ENCODE peak calls at places on chromosomes 6 and 20, in four cellular contexts. M is astrocyte of the spinal cord, D is AG04450, B is lower leg skin. J is an unnamed sample.

GRCh38 chr6:92767101-92767500 is 652.3 kb downstream of the EPHA7 start:
- DNase-seq in M (no peak), D (no peak), B (no peak), J (no peak)

GRCh38 chr6:81128671-81129070 is 623.8 kb downstream of the TENT5A start:
- DNase-seq in B (no peak), D (no peak), M (no peak), J (no peak)

GRCh38 chr20:17666491-17666890 is 15.6 kb downstream of the RRBP1 start:
- DNase-seq in M (peak), D (no peak), B (no peak), J (no peak)

GRCh38 chr6:157764346-157765068 is 58.5 kb upstream of the SNX9 start:
- DNase-seq in B (peak), D (peak), M (peak), J (peak)

GRCh38 chr6:50093116-50093937 is 43.6 kb upstream of the DEFB112 start:
- DNase-seq in B (no peak), D (no peak), M (no peak), J (no peak)

GRCh38 chr20:10763117-10763516 is 89.3 kb upstream of the JAG1 start:
- DNase-seq in M (peak), D (no peak), B (no peak), J (no peak)

GRCh38 chr20:38238834-38239233 is 21.7 kb downstream of the KIAA1755 start:
- DNase-seq in M (no peak), B (no peak), D (no peak), J (no peak)

GRCh38 chr6:31882344-31882743 is 3.5 kb upstream of the SLC44A4 start:
- DNase-seq in M (no peak), B (no peak), D (peak), J (no peak)

GRCh38 chr6:89475106-89475505 is 42.2 kb downstream of the ANKRD6 start:
- DNase-seq in M (no peak), D (no peak), B (no peak), J (no peak)

GRCh38 chr6:117352466-117353081 is 73.2 kb downstream of the ROS1 start:
- DNase-seq in M (peak), D (no peak), B (no peak), J (no peak)

GRCh38 chr6:138785092-138785491 is 10.8 kb upstream of the ECT2L start:
- DNase-seq in M (no peak), D (no peak), B (no peak), J (no peak)

GRCh38 chr20:63737940-63738686 is 1.5 kb upstream of the SLC2A4RG start:
- DNase-seq in B (no peak), D (no peak), M (no peak), J (no peak)

GRCh38 chr6:7052441-7052936 is 55.3 kb upstream of the RREB1 start:
- DNase-seq in M (peak), B (no peak), D (no peak), J (no peak)

GRCh38 chr6:101509556-101509955 is 116.0 kb downstream of the GRIK2 start:
- DNase-seq in B (no peak), D (no peak), M (no peak), J (no peak)

GRCh38 chr6:159608961-159609673 is 83.9 kb downstream of the SOD2 start:
- DNase-seq in M (peak), D (no peak), B (no peak), J (no peak)

GRCh38 chr6:135182120-135182992 is 1.2 kb downstream of the MYB start:
- DNase-seq in B (no peak), M (peak), D (no peak), J (no peak)

GRCh38 chr6:110688661-110689268 is 126.5 kb downstream of the CDK19 start:
- DNase-seq in M (no peak), B (no peak), D (no peak), J (no peak)
- TF ChIP-seq CTCF in M (no peak), B (no peak), D (no peak), J (no peak)

GRCh38 chr6:73452107-73452461 is at the start of gene CGAS:
- DNase-seq in D (no peak), B (peak), M (peak), J (no peak)

GRCh38 chr6:73455865-73456629 is 4.0 kb upstream of the CGAS start:
- DNase-seq in B (no peak), D (no peak), M (no peak), J (no peak)

GRCh38 chr6:73451166-73452106 is 661 bp downstream of the CGAS start:
- DNase-seq in M (peak), D (no peak), B (no peak), J (no peak)
- TF ChIP-seq CTCF in M (no peak), D (no peak), B (no peak), J (no peak)

GRCh38 chr6:144647971-144648651 is 363.0 kb downstream of the UTRN start:
- DNase-seq in M (no peak), D (no peak), B (no peak), J (no peak)
- TF ChIP-seq CTCF in M (no peak), D (no peak), B (no peak), J (no peak)

GRCh38 chr6:16168858-16169257 is 40.0 kb downstream of the MYLIP start:
- DNase-seq in B (no peak), D (no peak), M (peak), J (no peak)
- TF ChIP-seq CTCF in B (no peak), D (peak), M (peak), J (peak)

GRCh38 chr6:38179300-38179699 is 359.8 kb downstream of the ZFAND3 start:
- DNase-seq in D (no peak), B (no peak), M (no peak), J (no peak)
- TF ChIP-seq CTCF in D (no peak), B (no peak), M (no peak), J (peak)

GRCh38 chr20:34529742-34530141 is 13.5 kb downstream of the DYNLRB1 start:
- DNase-seq in B (no peak), D (no peak), M (no peak), J (no peak)

GRCh38 chr20:34526466-34526865 is 10.2 kb downstream of the DYNLRB1 start:
- DNase-seq in D (no peak), M (no peak), B (no peak), J (no peak)

GRCh38 chr20:34527016-34527415 is 10.8 kb downstream of the DYNLRB1 start:
- DNase-seq in B (no peak), M (no peak), D (no peak), J (no peak)

GRCh38 chr20:34530342-34530741 is 14.1 kb downstream of the DYNLRB1 start:
- DNase-seq in B (no peak), M (no peak), D (no peak), J (no peak)

GRCh38 chr20:34528921-34529297 is 12.7 kb downstream of the DYNLRB1 start:
- DNase-seq in M (no peak), D (no peak), B (no peak), J (no peak)
- TF ChIP-seq CTCF in M (no peak), D (no peak), B (no peak), J (peak)

DNA sequence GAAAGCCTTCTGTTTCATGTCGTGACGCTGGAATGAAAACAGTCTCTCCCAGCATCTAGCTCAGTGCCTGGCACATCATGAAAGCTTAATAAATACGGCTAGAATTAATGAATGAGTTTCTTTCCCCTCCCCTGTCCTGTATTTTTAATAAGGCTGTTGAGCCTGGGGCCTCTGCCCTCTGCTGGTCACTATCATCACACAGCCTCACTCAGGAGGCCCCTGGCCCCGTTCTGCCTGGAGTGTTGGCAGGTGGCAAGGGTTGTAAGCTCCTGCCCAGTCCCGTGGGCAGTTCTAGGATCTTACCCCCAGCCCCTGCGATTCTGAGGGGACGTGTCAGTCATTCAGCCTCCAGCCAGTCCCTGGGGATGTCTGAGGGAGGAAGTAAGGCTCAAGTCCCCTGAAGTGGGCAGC is 41.4 kb downstream of the PHACTR3 start:
- DNase-seq in D (no peak), M (no peak), B (no peak), J (no peak)
- TF ChIP-seq CTCF in D (no peak), M (no peak), B (no peak), J (peak)

DNA sequence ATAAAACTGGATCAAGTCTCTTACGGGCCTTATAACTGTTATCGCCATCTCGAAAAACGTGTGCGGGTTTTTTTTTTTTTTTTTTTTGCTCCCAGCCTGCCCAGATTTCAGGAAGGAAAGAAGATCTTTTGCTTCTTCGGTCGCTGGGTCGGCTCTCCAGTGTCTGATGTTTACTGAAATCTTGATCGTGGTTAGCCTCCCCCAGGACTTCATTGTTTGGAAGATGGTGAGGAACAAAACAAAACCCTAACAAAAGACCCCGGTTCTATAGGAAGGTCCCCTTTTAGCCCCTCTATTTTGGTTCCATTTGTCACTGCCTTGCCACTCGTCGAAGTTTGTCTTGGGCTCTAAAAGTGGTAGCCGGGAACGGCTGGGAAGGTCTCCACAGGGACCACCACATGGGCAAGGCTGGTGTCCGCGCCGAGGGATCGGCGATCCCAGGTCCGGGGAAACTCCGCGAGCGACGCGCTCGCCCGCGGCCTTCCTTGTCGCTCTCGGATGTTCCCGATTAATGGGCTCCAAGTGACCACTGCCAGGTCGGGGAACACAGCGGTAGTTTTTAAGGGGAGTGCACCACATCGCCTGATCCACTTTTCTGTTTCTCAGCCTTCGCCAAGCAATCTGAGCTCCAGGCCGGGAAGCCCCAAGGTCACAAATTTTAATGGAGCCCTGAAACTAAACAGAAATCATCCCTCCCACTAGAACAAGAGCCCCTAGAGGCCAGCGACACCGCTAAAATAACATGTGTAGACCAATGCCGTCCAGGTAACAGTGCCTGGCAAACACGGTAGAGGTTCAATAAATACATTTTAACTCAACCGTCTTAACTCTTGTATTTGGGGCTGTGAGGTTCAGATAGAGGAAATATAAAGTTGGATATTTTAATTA is 27.0 kb downstream of the TRIM27 start:
- DNase-seq in D (no peak), B (peak), M (peak), J (no peak)
- TF ChIP-seq CTCF in D (peak), B (no peak), M (peak), J (peak)

GRCh38 chr20:25533920-25534700 is 51.2 kb downstream of the NINL start:
- DNase-seq in M (no peak), B (no peak), D (no peak), J (no peak)

GRCh38 chr20:25529295-25529951 is 55.9 kb downstream of the NINL start:
- DNase-seq in D (no peak), M (no peak), B (no peak), J (no peak)

GRCh38 chr20:25532971-25533391 is 52.4 kb downstream of the NINL start:
- DNase-seq in B (no peak), M (peak), D (no peak), J (no peak)

GRCh38 chr20:25534845-25535244 is 50.5 kb downstream of the NINL start:
- DNase-seq in B (no peak), D (no peak), M (no peak), J (no peak)

DNA sequence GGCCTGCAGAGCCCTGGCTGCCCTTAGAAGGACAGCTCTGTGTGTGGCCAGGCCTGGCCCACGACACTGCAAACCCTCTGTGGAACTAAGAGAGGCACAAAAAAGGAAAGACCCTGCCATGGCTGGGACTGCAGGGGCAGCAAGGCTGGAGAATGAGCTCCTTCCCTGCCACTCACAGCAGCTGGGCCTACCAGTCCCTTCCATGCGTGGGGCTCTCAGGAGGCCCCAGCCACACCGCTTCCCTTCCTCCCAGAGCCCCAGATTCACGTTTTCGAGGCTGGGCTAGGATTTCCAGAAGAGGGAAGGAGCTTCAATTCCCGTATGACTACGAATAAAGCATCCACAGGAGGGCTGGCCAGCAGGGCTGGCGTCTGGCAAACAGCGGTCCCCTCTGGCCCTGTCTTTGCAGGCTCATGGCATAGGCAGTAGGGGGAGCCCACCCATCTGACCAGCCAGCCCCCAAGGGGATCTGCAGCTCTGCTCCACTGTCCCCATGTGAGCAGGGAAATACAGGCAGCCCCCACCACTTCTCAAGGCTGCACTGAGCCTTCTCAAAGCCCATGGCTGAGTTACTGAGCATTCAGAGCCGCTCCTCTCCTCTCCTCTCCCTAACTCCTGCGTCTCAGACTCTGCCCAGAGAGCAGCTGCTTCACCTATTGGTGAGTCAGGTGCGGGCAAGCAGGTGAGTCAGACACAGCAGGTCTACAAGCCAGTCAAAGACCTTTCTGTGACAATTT is 53.1 kb downstream of the NINL start:
- DNase-seq in D (no peak), M (no peak), B (no peak), J (no peak)
- TF ChIP-seq CTCF in D (no peak), M (peak), B (no peak), J (peak)